ENCODE peak calls at places on chromosomes 5 and 9, in ten cellular contexts. One of them, this sample, is unnamed.

GRCh38 chr5:39132128-39132447 is 57.9 kb upstream of the RICTOR start:
- DNase-seq in neural crest cell: no peak
- DNase-seq in NCI-H2171: no peak
- DNase-seq in breast epithelium: no peak
- DNase-seq in CD4-positive, alpha-beta memory T cell: no peak
- DNase-seq in right lobe of liver: no peak
- DNase-seq in non-pigmented ciliary epithelial cell: no peak
- DNase-seq in pancreas: no peak
- DNase-seq in left ventricle myocardium superior: no peak
- DNase-seq in GM19239: no peak
- DNase-seq in this sample: no peak

GRCh38 chr5:123000731-123001130 is 35.8 kb downstream of the PPIC start:
- DNase-seq in neural crest cell: no peak
- DNase-seq in NCI-H2171: peak
- DNase-seq in breast epithelium: no peak
- DNase-seq in CD4-positive, alpha-beta memory T cell: no peak
- DNase-seq in right lobe of liver: no peak
- DNase-seq in non-pigmented ciliary epithelial cell: no peak
- DNase-seq in pancreas: no peak
- DNase-seq in left ventricle myocardium superior: no peak
- DNase-seq in GM19239: no peak
- DNase-seq in this sample: no peak

GRCh38 chr5:141865406-141865805 is 12.8 kb downstream of the PCDH1 start:
- DNase-seq in neural crest cell: no peak
- DNase-seq in NCI-H2171: no peak
- DNase-seq in breast epithelium: no peak
- DNase-seq in CD4-positive, alpha-beta memory T cell: no peak
- DNase-seq in right lobe of liver: no peak
- DNase-seq in non-pigmented ciliary epithelial cell: no peak
- DNase-seq in pancreas: no peak
- DNase-seq in left ventricle myocardium superior: no peak
- DNase-seq in GM19239: no peak
- DNase-seq in this sample: no peak

GRCh38 chr9:35313911-35314310 is 152.1 kb downstream of the UNC13B start:
- DNase-seq in neural crest cell: no peak
- DNase-seq in NCI-H2171: no peak
- DNase-seq in breast epithelium: no peak
- DNase-seq in CD4-positive, alpha-beta memory T cell: no peak
- DNase-seq in right lobe of liver: no peak
- DNase-seq in non-pigmented ciliary epithelial cell: no peak
- DNase-seq in pancreas: no peak
- DNase-seq in left ventricle myocardium superior: no peak
- DNase-seq in GM19239: no peak
- DNase-seq in this sample: no peak

GRCh38 chr5:78985407-78986223 is 505 bp upstream of the ARSB start:
- DNase-seq in neural crest cell: peak
- DNase-seq in NCI-H2171: peak
- DNase-seq in breast epithelium: no peak
- DNase-seq in CD4-positive, alpha-beta memory T cell: no peak
- DNase-seq in right lobe of liver: peak
- DNase-seq in non-pigmented ciliary epithelial cell: no peak
- DNase-seq in pancreas: peak
- DNase-seq in left ventricle myocardium superior: no peak
- DNase-seq in GM19239: peak
- DNase-seq in this sample: no peak

GRCh38 chr9:16996901-16997491 is 126.5 kb upstream of the BNC2 start:
- DNase-seq in neural crest cell: no peak
- DNase-seq in NCI-H2171: no peak
- DNase-seq in breast epithelium: no peak
- DNase-seq in CD4-positive, alpha-beta memory T cell: no peak
- DNase-seq in right lobe of liver: no peak
- DNase-seq in non-pigmented ciliary epithelial cell: no peak
- DNase-seq in pancreas: no peak
- DNase-seq in left ventricle myocardium superior: no peak
- DNase-seq in GM19239: no peak
- DNase-seq in this sample: no peak

GRCh38 chr9:38671372-38671731 is 48.6 kb downstream of the FAM240B start:
- DNase-seq in neural crest cell: no peak
- DNase-seq in NCI-H2171: no peak
- DNase-seq in breast epithelium: no peak
- DNase-seq in CD4-positive, alpha-beta memory T cell: no peak
- DNase-seq in right lobe of liver: no peak
- DNase-seq in non-pigmented ciliary epithelial cell: no peak
- DNase-seq in pancreas: no peak
- DNase-seq in left ventricle myocardium superior: no peak
- DNase-seq in GM19239: no peak
- DNase-seq in this sample: no peak

GRCh38 chr5:77893225-77893860 is 117.2 kb upstream of the TBCA start:
- DNase-seq in neural crest cell: no peak
- DNase-seq in NCI-H2171: no peak
- DNase-seq in breast epithelium: no peak
- DNase-seq in CD4-positive, alpha-beta memory T cell: no peak
- DNase-seq in right lobe of liver: no peak
- DNase-seq in non-pigmented ciliary epithelial cell: peak
- DNase-seq in pancreas: no peak
- DNase-seq in left ventricle myocardium superior: no peak
- DNase-seq in GM19239: no peak
- DNase-seq in this sample: peak

GRCh38 chr9:4196886-4197285 is 103.0 kb downstream of the GLIS3 start:
- DNase-seq in neural crest cell: no peak
- DNase-seq in NCI-H2171: no peak
- DNase-seq in breast epithelium: no peak
- DNase-seq in CD4-positive, alpha-beta memory T cell: no peak
- DNase-seq in right lobe of liver: no peak
- DNase-seq in non-pigmented ciliary epithelial cell: no peak
- DNase-seq in pancreas: no peak
- DNase-seq in left ventricle myocardium superior: no peak
- DNase-seq in GM19239: no peak
- DNase-seq in this sample: no peak

GRCh38 chr9:134785325-134786108 is 95.1 kb upstream of the FCN2 start:
- DNase-seq in neural crest cell: no peak
- DNase-seq in NCI-H2171: no peak
- DNase-seq in breast epithelium: no peak
- DNase-seq in CD4-positive, alpha-beta memory T cell: no peak
- DNase-seq in right lobe of liver: no peak
- DNase-seq in non-pigmented ciliary epithelial cell: no peak
- DNase-seq in pancreas: no peak
- DNase-seq in left ventricle myocardium superior: peak
- DNase-seq in GM19239: no peak
- DNase-seq in this sample: no peak

GRCh38 chr5:102755691-102756371 is 726 bp downstream of the PAM start:
- DNase-seq in neural crest cell: peak
- DNase-seq in NCI-H2171: peak
- DNase-seq in breast epithelium: peak
- DNase-seq in CD4-positive, alpha-beta memory T cell: peak
- DNase-seq in right lobe of liver: peak
- DNase-seq in non-pigmented ciliary epithelial cell: peak
- DNase-seq in pancreas: peak
- DNase-seq in left ventricle myocardium superior: peak
- DNase-seq in GM19239: peak
- DNase-seq in this sample: no peak

GRCh38 chr5:148011407-148012124 is 52.2 kb upstream of the SPINK5 start:
- DNase-seq in neural crest cell: no peak
- DNase-seq in NCI-H2171: no peak
- DNase-seq in breast epithelium: no peak
- DNase-seq in CD4-positive, alpha-beta memory T cell: no peak
- DNase-seq in right lobe of liver: no peak
- DNase-seq in non-pigmented ciliary epithelial cell: peak
- DNase-seq in pancreas: no peak
- DNase-seq in left ventricle myocardium superior: no peak
- DNase-seq in GM19239: no peak
- DNase-seq in this sample: peak

GRCh38 chr5:89255845-89256463 is 373.0 kb upstream of the MEF2C start:
- DNase-seq in neural crest cell: no peak
- DNase-seq in NCI-H2171: no peak
- DNase-seq in breast epithelium: no peak
- DNase-seq in CD4-positive, alpha-beta memory T cell: no peak
- DNase-seq in right lobe of liver: no peak
- DNase-seq in non-pigmented ciliary epithelial cell: peak
- DNase-seq in pancreas: no peak
- DNase-seq in left ventricle myocardium superior: no peak
- DNase-seq in GM19239: no peak
- DNase-seq in this sample: no peak

GRCh38 chr9:94760646-94761045 is 34.1 kb downstream of the AOPEP start:
- DNase-seq in neural crest cell: no peak
- DNase-seq in NCI-H2171: no peak
- DNase-seq in breast epithelium: no peak
- DNase-seq in CD4-positive, alpha-beta memory T cell: no peak
- DNase-seq in right lobe of liver: no peak
- DNase-seq in non-pigmented ciliary epithelial cell: no peak
- DNase-seq in pancreas: no peak
- DNase-seq in left ventricle myocardium superior: no peak
- DNase-seq in GM19239: no peak
- DNase-seq in this sample: peak

GRCh38 chr5:170339780-170340167 is 42.2 kb upstream of the LCP2 start:
- DNase-seq in neural crest cell: no peak
- DNase-seq in NCI-H2171: no peak
- DNase-seq in breast epithelium: no peak
- DNase-seq in CD4-positive, alpha-beta memory T cell: no peak
- DNase-seq in right lobe of liver: no peak
- DNase-seq in non-pigmented ciliary epithelial cell: no peak
- DNase-seq in pancreas: no peak
- DNase-seq in left ventricle myocardium superior: no peak
- DNase-seq in GM19239: no peak
- DNase-seq in this sample: no peak

This sample was measured in retinal pigment epithelial cell.